ENCODE peak calls at places on chromosome 3, in four cellular contexts. K is K562, V is HepG2, S is GM12878. W is an unnamed sample.
A peak's percentile ranks its signal among the peaks of the same experiment; 100 is the strongest.

GRCh38 chr3:135889417-135889816 is 76.1 kb upstream of the PPP2R3A start:
- DNase-seq in K (no peak), V (no peak), S (no peak), W (no peak)

GRCh38 chr3:183880121-183880520 is 4.6 kb downstream of the PARL start:
- DNase-seq in V (no peak), K (no peak), S (no peak), W (no peak)

GRCh38 chr3:104018541-104018940 is 1348.2 kb upstream of the ALCAM start:
- DNase-seq in V (no peak), S (no peak), K (no peak), W (no peak)

GRCh38 chr3:190272747-190273146 is 49.5 kb downstream of the CLDN1 start:
- DNase-seq in V (no peak), K (no peak), S (no peak), W (no peak)

GRCh38 chr3:126083511-126083912 is 412 bp downstream of the SLC41A3 start:
- DNase-seq in V (peak; percentile 14), K (peak; percentile 49), S (no peak), W (peak; percentile 40)

GRCh38 chr3:52537726-52538421 is 1.5 kb downstream of the UQCC5 start:
- DNase-seq in V (no peak), K (no peak), S (no peak), W (no peak)

GRCh38 chr3:159200176-159200575 is 398.3 kb downstream of the MFSD1 start:
- DNase-seq in K (no peak), S (no peak), V (no peak), W (no peak)

GRCh38 chr3:196655496-196655895 is 16.0 kb downstream of the NRROS start:
- DNase-seq in S (no peak), V (no peak), K (no peak), W (no peak)

GRCh38 chr3:171240504-171240835 is 213.9 kb upstream of the SLC2A2 start:
- DNase-seq in K (no peak), S (no peak), V (no peak), W (no peak)

GRCh38 chr3:131708216-131708615 is 205.4 kb upstream of the MRPL3 start:
- DNase-seq in K (no peak), V (no peak), S (no peak), W (no peak)

GRCh38 chr3:171340415-171340814 is 119.8 kb downstream of the TNIK start:
- DNase-seq in S (no peak), V (no peak), K (no peak), W (no peak)

GRCh38 chr3:106197532-106198187 is 328.8 kb upstream of the CBLB start:
- DNase-seq in K (no peak), V (no peak), S (no peak), W (no peak)

GRCh38 chr3:10505050-10505790 is at the start of gene ATP2B2:
- DNase-seq in K (no peak), S (no peak), V (no peak), W (no peak)

GRCh38 chr3:77147836-77148578 is 108.1 kb downstream of the ROBO2 start:
- DNase-seq in K (no peak), S (no peak), V (no peak), W (no peak)

GRCh38 chr3:145134738-145135137 is 1026.2 kb downstream of the PLOD2 start:
- DNase-seq in S (no peak), V (no peak), K (no peak), W (no peak)

GRCh38 chr3:111989061-111989678 is 9.6 kb upstream of the TAGLN3 start:
- DNase-seq in S (no peak), K (peak; percentile 48), V (peak; percentile 53), W (peak; percentile 71)

GRCh38 chr3:44065311-44065710 is 176.4 kb upstream of the TOPAZ1 start:
- DNase-seq in V (no peak), K (no peak), S (no peak), W (peak; percentile 21)

GRCh38 chr3:53184701-53185100 is 23.7 kb downstream of the PRKCD start:
- DNase-seq in V (no peak), K (no peak), S (no peak), W (no peak)

GRCh38 chr3:76436895-76437294 is 603.0 kb upstream of the ROBO2 start:
- DNase-seq in V (no peak), S (no peak), K (no peak), W (no peak)

GRCh38 chr3:188595890-188596376 is 442.0 kb downstream of the LPP start:
- DNase-seq in V (no peak), K (no peak), S (no peak), W (no peak)

GRCh38 chr3:102673271-102674115 is 238.7 kb downstream of the ZPLD1 start:
- DNase-seq in S (peak; percentile 5), V (peak; percentile 33), K (peak; percentile 47), W (peak; percentile 53)

GRCh38 chr3:196537319-196537984 is 22.3 kb upstream of the SMCO1 start:
- DNase-seq in V (no peak), K (peak; percentile 44), S (no peak), W (no peak)

GRCh38 chr3:150773616-150774192 is 10.7 kb upstream of the SIAH2 start:
- DNase-seq in K (no peak), V (no peak), S (no peak), W (no peak)

GRCh38 chr3:20336572-20336971 is 150.6 kb upstream of the SGO1 start:
- DNase-seq in K (no peak), V (no peak), S (no peak), W (no peak)

GRCh38 chr3:107525101-107525953 is 2.6 kb downstream of the BBX start:
- DNase-seq in V (no peak), K (peak; percentile 23), S (no peak), W (no peak)

GRCh38 chr3:7779331-7779730 is 722.3 kb upstream of the LMCD1 start:
- DNase-seq in V (no peak), K (no peak), S (no peak), W (no peak)

GRCh38 chr3:14627815-14628214 is 23.7 kb upstream of the CCDC174 start:
- DNase-seq in S (no peak), V (no peak), K (no peak), W (no peak)

GRCh38 chr3:9301091-9301490 is 51.6 kb upstream of the SRGAP3 start:
- DNase-seq in V (no peak), S (no peak), K (no peak), W (no peak)
- TF ChIP-seq JUNB in V (no peak), S (no peak), K (no peak), W (no peak)

GRCh38 chr3:25021816-25022215 is 406.2 kb upstream of the RARB start:
- DNase-seq in S (no peak), K (no peak), V (peak; percentile 3), W (no peak)
- TF ChIP-seq KDM1A in S (no peak), K (no peak), V (no peak), W (no peak)

GRCh38 chr3:176693416-176693815 is 503.9 kb downstream of the TBL1XR1 start:
- DNase-seq in K (no peak), S (no peak), V (no peak), W (no peak)
- TF ChIP-seq JUNB in K (no peak), S (no peak), V (no peak), W (no peak)

GRCh38 chr3:140022061-140022781 is 87.2 kb downstream of the CLSTN2 start:
- DNase-seq in S (no peak), V (no peak), K (no peak), W (no peak)

GRCh38 chr3:140023616-140024530 is 88.9 kb downstream of the CLSTN2 start:
- DNase-seq in S (no peak), V (no peak), K (no peak), W (no peak)

GRCh38 chr3:140018556-140018955 is 83.6 kb downstream of the CLSTN2 start:
- DNase-seq in V (no peak), S (no peak), K (no peak), W (no peak)

GRCh38 chr3:140019946-140020345 is 85.0 kb downstream of the CLSTN2 start:
- DNase-seq in K (no peak), S (no peak), V (no peak), W (no peak)

GRCh38 chr3:140021269-140021668 is 86.3 kb downstream of the CLSTN2 start:
- DNase-seq in S (no peak), K (no peak), V (no peak), W (no peak)
- TF ChIP-seq KDM1A in S (no peak), K (no peak), V (no peak), W (no peak)

DNA sequence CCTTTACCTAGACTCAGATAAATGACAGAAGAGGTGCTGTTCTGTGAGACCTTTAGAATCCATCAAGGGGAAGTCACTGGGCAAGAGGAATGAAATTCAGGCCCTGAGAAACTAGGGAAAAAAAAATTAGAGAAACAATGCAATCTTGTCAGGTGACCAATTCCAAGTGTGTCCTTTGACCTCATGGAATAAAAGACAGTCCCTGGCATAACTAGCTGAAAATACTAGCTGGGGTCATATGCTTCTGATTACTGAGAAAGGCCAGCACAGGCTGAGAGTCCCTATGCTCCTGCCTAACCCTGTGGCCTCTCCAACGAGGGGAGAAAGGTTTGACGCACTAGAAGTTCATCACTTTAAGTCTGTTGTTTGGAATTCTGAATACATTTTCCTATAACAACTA is 167.3 kb downstream of the XXYLT1 start:
- DNase-seq in S (no peak), K (no peak), V (no peak), W (no peak)
- TF ChIP-seq JUNB in S (no peak), K (no peak), V (no peak), W (no peak)

GRCh38 chr3:122994954-122995353 is 32.6 kb downstream of the SEMA5B start:
- DNase-seq in V (no peak), K (no peak), S (no peak), W (no peak)

GRCh38 chr3:122992628-122993570 is 34.7 kb downstream of the SEMA5B start:
- DNase-seq in S (no peak), K (no peak), V (no peak), W (no peak)

GRCh38 chr3:122991236-122991985 is 36.2 kb downstream of the SEMA5B start:
- DNase-seq in S (no peak), K (no peak), V (no peak), W (no peak)

GRCh38 chr3:122992138-122992537 is 35.4 kb downstream of the SEMA5B start:
- DNase-seq in K (no peak), S (no peak), V (no peak), W (no peak)

DNA sequence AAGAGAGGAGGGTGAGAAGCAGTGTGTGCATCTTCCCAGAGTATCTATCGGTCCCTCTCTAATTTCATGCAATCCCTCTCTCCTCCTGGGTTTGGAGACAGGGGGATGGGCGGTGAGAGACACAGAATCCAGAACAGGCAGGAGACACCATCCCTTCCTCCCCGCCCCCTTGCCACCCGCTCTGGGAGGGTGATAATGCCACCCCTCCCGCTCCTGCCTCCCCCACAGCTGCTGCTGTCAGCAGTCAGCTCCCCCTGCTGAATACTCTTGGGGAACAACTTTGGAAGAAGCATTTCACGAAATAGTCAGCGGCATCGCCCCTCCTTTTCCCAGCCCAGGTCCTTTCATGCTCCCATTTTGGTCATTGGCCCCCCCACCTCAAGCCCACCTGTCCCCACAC is 34.0 kb downstream of the SEMA5B start:
- DNase-seq in V (no peak), S (no peak), K (no peak), W (no peak)
- TF ChIP-seq KDM1A in V (no peak), S (no peak), K (no peak), W (no peak)

GRCh38 chr3:139659511-139659910 is 18.3 kb downstream of the NMNAT3 start:
- DNase-seq in S (no peak), V (no peak), K (no peak), W (no peak)

GRCh38 chr3:139660269-139660668 is 17.5 kb downstream of the NMNAT3 start:
- DNase-seq in S (no peak), K (no peak), V (no peak), W (no peak)

GRCh38 chr3:139655880-139656279 is 21.9 kb downstream of the NMNAT3 start:
- DNase-seq in K (no peak), S (no peak), V (peak; percentile 6), W (no peak)

GRCh38 chr3:139657434-139657833 is 20.3 kb downstream of the NMNAT3 start:
- DNase-seq in V (no peak), K (no peak), S (no peak), W (no peak)

GRCh38 chr3:139657936-139658335 is 19.8 kb downstream of the NMNAT3 start:
- DNase-seq in V (no peak), K (no peak), S (no peak), W (no peak)
- TF ChIP-seq JUNB in V (no peak), K (no peak), S (no peak), W (no peak)

W was measured in A549.